ENCODE peak calls at places on chromosomes 13 and 19, in seven cellular contexts. T is cardiac muscle cell, W is cardiac fibroblast, K is tibial nerve, I is NB4, R is upper lobe of left lung, O is tibial artery. P is an unnamed sample.
A peak's percentile ranks its signal among the peaks of the same experiment; 100 is the strongest.

GRCh38 chr13:85019121-85019520 is 780.1 kb downstream of the SLITRK6 start:
- DNase-seq in T (no peak), W (no peak), K (no peak), I (no peak), R (no peak), O (no peak), P (no peak)

GRCh38 chr13:51158923-51159322 is 47.8 kb upstream of the C13orf42 start:
- DNase-seq in T (no peak), W (peak; percentile 24), K (no peak), I (no peak), R (no peak), O (no peak), P (peak; percentile 61)

GRCh38 chr19:38204728-38205127 is 19.3 kb downstream of the DPF1 start:
- DNase-seq in T (no peak), W (no peak), K (no peak), I (no peak), R (no peak), O (no peak), P (no peak)

GRCh38 chr13:24905242-24905641 is 141.3 kb downstream of the RNF17 start:
- DNase-seq in T (no peak), W (peak; percentile 70), K (no peak), I (peak; percentile 77), R (no peak), O (no peak), P (no peak)

GRCh38 chr13:51417716-51418115 is 35.1 kb downstream of the INTS6 start:
- DNase-seq in T (no peak), W (no peak), K (no peak), I (no peak), R (no peak), O (no peak), P (no peak)

GRCh38 chr13:55244991-55245644 is 1895.6 kb upstream of the PRR20A start:
- DNase-seq in T (peak; percentile 25), W (peak; percentile 1), K (no peak), I (peak; percentile 74), R (no peak), O (no peak), P (no peak)

GRCh38 chr19:11752244-11752736 is 13.5 kb upstream of the ZNF823 start:
- DNase-seq in T (no peak), W (no peak), K (no peak), I (no peak), R (no peak), O (no peak), P (no peak)

GRCh38 chr19:51018745-51019543 is 565 bp downstream of the KLK10 start:
- DNase-seq in T (peak; percentile 44), W (no peak), K (no peak), I (peak; percentile 57), R (peak; percentile 26), O (no peak), P (no peak)

GRCh38 chr19:33795370-33796163 is 1.1 kb upstream of the KCTD15 start:
- DNase-seq in T (peak; percentile 95), W (peak; percentile 84), K (peak; percentile 39), I (peak; percentile 89), R (peak; percentile 69), O (peak; percentile 87), P (peak; percentile 79)

GRCh38 chr19:33368074-33368864 is 5.2 kb upstream of the CEBPG start:
- DNase-seq in T (peak; percentile 34), W (peak; percentile 36), K (no peak), I (no peak), R (no peak), O (no peak), P (peak; percentile 81)

GRCh38 chr13:67023088-67023893 is 206.8 kb downstream of the PCDH9 start:
- DNase-seq in T (no peak), W (peak; percentile 87), K (no peak), I (peak; percentile 4), R (peak; percentile 55), O (no peak), P (peak; percentile 61)

GRCh38 chr13:106318941-106319411 is 216.5 kb downstream of the EFNB2 start:
- DNase-seq in T (no peak), W (peak; percentile 95), K (no peak), I (peak; percentile 74), R (peak; percentile 82), O (no peak), P (peak; percentile 91)

GRCh38 chr13:73235385-73235784 is 176.6 kb downstream of the KLF5 start:
- DNase-seq in T (no peak), W (no peak), K (no peak), I (no peak), R (no peak), O (no peak), P (no peak)

GRCh38 chr13:41751277-41751676 is 209.6 kb downstream of the VWA8 start:
- DNase-seq in T (peak; percentile 58), W (peak; percentile 56), K (no peak), I (no peak), R (no peak), O (no peak), P (peak; percentile 12)

GRCh38 chr13:32645854-32646253 is 59.6 kb downstream of the PDS5B start:
- DNase-seq in T (no peak), W (no peak), K (no peak), I (peak; percentile 24), R (no peak), O (no peak), P (no peak)

GRCh38 chr13:93775507-93776108 is 549.0 kb downstream of the GPC6 start:
- DNase-seq in T (no peak), W (peak; percentile 79), K (no peak), I (no peak), R (no peak), O (no peak), P (peak; percentile 45)

GRCh38 chr13:105997436-105998232 is 537.8 kb downstream of the EFNB2 start:
- DNase-seq in T (no peak), W (no peak), K (no peak), I (no peak), R (no peak), O (no peak), P (peak; percentile 32)

GRCh38 chr19:55257461-55258411 is 1.1 kb downstream of the PPP6R1 start:
- DNase-seq in T (peak; percentile 47), W (peak; percentile 21), K (no peak), I (peak; percentile 61), R (no peak), O (no peak), P (no peak)

GRCh38 chr13:65964672-65965071 is 1265.5 kb downstream of the PCDH9 start:
- DNase-seq in T (no peak), W (peak; percentile 32), K (no peak), I (no peak), R (no peak), O (no peak), P (no peak)

GRCh38 chr13:32165791-32166190 is 134.2 kb downstream of the FRY start:
- DNase-seq in T (no peak), W (no peak), K (no peak), I (peak; percentile 31), R (peak; percentile 25), O (peak; percentile 90), P (peak; percentile 38)

DNA sequence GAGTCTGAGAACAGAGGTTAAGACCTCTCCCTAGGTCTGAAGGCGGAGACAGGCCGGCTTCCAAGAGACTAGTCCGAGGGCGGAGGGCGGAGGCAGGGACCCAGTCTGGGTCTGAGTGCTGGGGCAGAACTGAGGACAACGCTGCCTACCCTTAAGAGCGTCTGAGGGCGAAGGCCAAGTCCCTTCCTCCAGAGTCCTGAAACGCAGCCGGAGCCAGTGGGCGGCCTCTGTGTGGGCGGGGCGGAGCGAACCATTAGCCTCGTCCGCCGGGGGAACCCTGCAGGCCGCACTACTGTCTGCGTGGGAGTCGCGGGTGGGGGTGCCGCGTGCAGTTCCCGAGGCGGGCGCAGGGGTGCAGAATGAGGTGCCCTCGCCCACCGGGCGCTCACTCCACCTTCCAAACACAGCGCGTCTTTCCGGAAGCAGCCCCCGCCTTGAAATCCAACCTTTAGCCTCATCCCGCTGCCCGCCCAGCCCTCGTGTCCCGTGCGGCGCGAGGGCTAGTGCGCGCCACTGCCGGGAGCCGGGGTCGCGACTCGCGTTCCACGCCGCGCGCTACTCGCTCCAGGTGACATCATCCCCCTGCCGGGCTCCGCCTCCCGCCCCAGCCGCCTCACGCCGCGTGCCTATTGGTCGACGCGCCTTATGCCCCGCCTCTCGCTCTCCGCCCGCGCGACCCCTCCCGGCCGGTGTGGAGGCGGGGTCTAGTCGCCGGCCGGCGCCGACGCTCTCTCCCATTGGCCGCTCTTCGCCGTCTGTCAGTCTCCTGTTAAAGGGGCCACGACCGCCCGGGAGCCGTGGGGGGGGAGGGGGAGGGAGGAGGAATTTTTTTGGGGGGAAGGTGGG is at the start of gene C19orf73:
- DNase-seq in T (peak; percentile 97), W (peak; percentile 94), K (peak; percentile 88), I (peak; percentile 93), R (peak; percentile 92), O (peak; percentile 97), P (peak; percentile 93)
- TF ChIP-seq CTCF in T (no peak), W (no peak), K (no peak), I (no peak), R (peak; percentile 53), O (peak; percentile 22), P (no peak)

GRCh38 chr19:4908781-4909171 is 525 bp upstream of the UHRF1 start:
- DNase-seq in T (no peak), W (no peak), K (no peak), I (no peak), R (no peak), O (no peak), P (no peak)
- H3K4me3 ChIP-seq in T (no peak overlapping the region), W (no peak overlapping the region), K (no peak overlapping the region), I (no peak overlapping the region), R (no peak overlapping the region), O (no peak overlapping the region), P (no peak overlapping the region)

GRCh38 chr13:36207672-36208071 is 6.7 kb downstream of the SOHLH2 start:
- DNase-seq in T (no peak), W (peak; percentile 17), K (no peak), I (peak; percentile 8), R (no peak), O (no peak), P (peak; percentile 8)
- TF ChIP-seq CTCF in T (no peak), W (no peak), K (no peak), I (no peak), R (no peak), O (no peak), P (no peak)

DNA sequence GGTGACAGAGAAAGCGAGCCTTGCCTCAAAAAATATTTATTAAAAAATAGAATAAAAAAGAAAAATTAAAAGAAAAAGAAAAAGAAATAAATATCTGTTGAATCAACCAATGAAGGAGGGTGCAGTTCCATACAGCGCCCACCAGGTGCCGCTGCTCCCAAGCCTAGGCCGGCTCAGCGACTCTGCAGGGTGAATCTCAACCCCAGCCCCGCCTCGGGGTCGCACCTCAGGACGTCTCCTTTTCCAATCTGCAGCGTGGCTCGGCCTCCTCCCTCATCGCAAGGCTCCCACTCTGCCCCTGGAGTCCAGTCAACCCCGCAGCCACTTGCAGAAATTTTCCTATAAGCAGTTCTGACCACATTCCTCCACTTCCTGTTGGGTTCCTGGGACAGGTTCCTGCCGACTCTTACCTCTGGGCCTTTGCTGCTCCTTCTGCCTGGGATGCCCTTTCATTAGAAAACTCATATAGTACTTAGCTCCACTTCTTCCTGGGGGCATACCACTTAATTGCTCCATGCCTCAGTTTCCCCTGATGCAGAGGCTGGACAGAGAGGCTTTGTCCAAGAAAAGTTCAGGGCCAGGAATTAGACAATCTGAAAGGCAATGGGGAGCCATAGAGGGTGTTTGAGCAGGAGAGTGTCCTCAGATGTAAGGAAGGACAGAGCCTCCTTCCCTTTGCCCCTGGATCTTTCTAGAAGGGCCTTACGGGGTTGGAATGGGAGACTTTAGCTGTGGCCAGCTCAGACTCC is 24.3 kb downstream of the NFILZ start:
- DNase-seq in T (peak; percentile 69), W (peak; percentile 54), K (no peak), I (peak; percentile 95), R (peak; percentile 64), O (no peak), P (peak; percentile 14)
- H3K4me3 ChIP-seq in T (no peak overlapping the region), W (peak overlapping the region; percentile 14), K (no peak overlapping the region), I (no peak overlapping the region), R (peak overlapping the region; percentile 35), O (no peak overlapping the region), P (no peak overlapping the region)

P was measured in foreskin fibroblast.